ENCODE peak calls at places on chromosomes 13 and 19, in five cellular contexts. J, Q, Y, B and I are unnamed samples.
A peak's percentile ranks its signal among the peaks of the same experiment; 100 is the strongest.

GRCh38 chr19:48372904-48373303 is 8.7 kb downstream of the SYNGR4 start:
- DNase-seq in J (no peak), B (no peak), Y (no peak), Q (no peak), I (no peak)

GRCh38 chr13:85589021-85589420 is 210.2 kb downstream of the SLITRK6 start:
- DNase-seq in J (no peak), B (no peak), Q (no peak), Y (no peak), I (no peak)

GRCh38 chr19:38203197-38203596 is 20.8 kb downstream of the DPF1 start:
- DNase-seq in Q (no peak), J (no peak), Y (no peak), B (no peak), I (no peak)

GRCh38 chr19:48999481-49000325 is 6.0 kb downstream of the RUVBL2 start:
- DNase-seq in J (no peak), B (peak; percentile 72), Q (no peak), Y (peak; percentile 70), I (no peak)

GRCh38 chr13:65966991-65967451 is 1263.1 kb downstream of the PCDH9 start:
- DNase-seq in Q (no peak), B (peak; percentile 55), Y (peak; percentile 74), J (peak; percentile 36), I (peak; percentile 16)

GRCh38 chr13:50094615-50095293 is 79.5 kb downstream of the KCNRG start:
- DNase-seq in B (no peak), Q (no peak), Y (peak; percentile 10), J (no peak), I (no peak)

GRCh38 chr13:75796825-75797224 is 160.7 kb downstream of the LMO7 start:
- DNase-seq in Q (no peak), J (no peak), B (no peak), Y (no peak), I (no peak)

GRCh38 chr13:24149306-24150032 is 11.1 kb upstream of the SPATA13 start:
- DNase-seq in J (no peak), Y (peak; percentile 19), Q (no peak), B (no peak), I (no peak)

GRCh38 chr19:51688665-51689571 is 4.2 kb upstream of the SPACA6 start:
- DNase-seq in B (peak; percentile 88), Y (peak; percentile 96), J (peak; percentile 66), Q (peak; percentile 80), I (peak; percentile 61)

GRCh38 chr19:14470031-14470876 is 4.9 kb downstream of the PTGER1 start:
- DNase-seq in B (no peak), Y (no peak), Q (no peak), J (no peak), I (no peak)

GRCh38 chr19:1651061-1651547 is 1.3 kb downstream of the TCF3 start:
- DNase-seq in Y (peak; percentile 31), Q (no peak), B (no peak), J (no peak), I (no peak)

GRCh38 chr13:107753286-107753685 is 462.1 kb downstream of the LIG4 start:
- DNase-seq in J (no peak), B (no peak), Y (no peak), Q (no peak), I (no peak)

GRCh38 chr13:51590966-51591627 is 6.8 kb downstream of the WDFY2 start:
- DNase-seq in J (peak; percentile 92), Q (peak; percentile 94), Y (peak; percentile 93), B (peak; percentile 80), I (no peak)

GRCh38 chr19:29966594-29967249 is 24.7 kb downstream of the URI1 start:
- DNase-seq in Y (peak; percentile 56), B (no peak), J (no peak), Q (no peak), I (no peak)
- TF ChIP-seq CTCF in Y (peak; percentile 42), B (no peak), J (no peak), Q (peak; percentile 7), I (peak; percentile 38)

DNA sequence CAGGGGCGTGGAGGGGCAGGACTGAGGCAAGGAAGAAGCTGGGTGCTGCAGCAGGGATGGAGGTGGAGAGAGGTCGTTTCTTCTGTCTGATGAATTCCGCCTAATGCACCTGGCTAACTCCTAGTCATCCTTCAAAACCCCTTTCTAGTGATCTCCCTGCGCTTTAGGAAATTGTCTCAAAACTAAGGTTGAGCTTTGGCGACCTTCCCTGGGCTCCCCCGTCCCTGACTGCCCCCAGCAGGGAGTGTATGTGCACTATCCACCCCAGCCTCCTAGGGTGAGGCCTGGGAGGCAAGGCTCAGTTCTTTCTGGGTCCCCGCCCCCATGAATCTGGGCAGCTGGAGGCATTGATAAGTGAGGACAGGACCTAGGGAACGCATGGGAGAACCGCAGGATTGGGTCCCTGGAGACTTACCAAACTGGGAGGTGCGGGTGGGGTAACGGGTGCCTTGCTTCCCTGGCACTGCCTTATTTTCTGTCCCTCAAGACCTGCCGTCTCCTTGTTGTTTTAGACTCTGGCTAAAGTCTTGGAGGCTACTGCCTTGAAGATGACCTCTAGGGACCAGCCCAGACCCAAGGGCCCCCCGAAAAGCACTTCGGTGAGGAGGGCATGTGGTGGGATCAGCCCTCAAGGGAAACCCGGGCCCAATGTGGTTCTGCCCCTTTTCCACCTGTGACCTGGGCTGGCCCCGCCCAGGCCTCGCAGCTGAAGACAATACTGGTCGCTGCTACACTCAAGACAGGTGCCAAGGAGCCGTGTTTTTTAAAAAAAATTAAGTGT is 512 bp downstream of the TLE6 start:
- DNase-seq in Q (no peak), J (no peak), B (no peak), Y (no peak), I (no peak)
- H3K4me3 ChIP-seq in Q (peak overlapping the region; percentile 28), J (peak overlapping the region; percentile 55), B (peak overlapping the region; percentile 5), Y (peak overlapping the region; percentile 33), I (peak overlapping the region; percentile 42)

GRCh38 chr19:5609881-5610280 is 12.7 kb downstream of the SAFB2 start:
- DNase-seq in B (no peak), J (no peak), Q (no peak), Y (no peak), I (no peak)

GRCh38 chr19:5612891-5613290 is 9.7 kb downstream of the SAFB2 start:
- DNase-seq in J (no peak), B (no peak), Q (no peak), Y (no peak), I (no peak)

GRCh38 chr19:5617080-5617479 is 5.5 kb downstream of the SAFB2 start:
- DNase-seq in J (no peak), Q (no peak), B (no peak), Y (no peak), I (no peak)

GRCh38 chr19:5615756-5616327 is 6.7 kb downstream of the SAFB2 start:
- DNase-seq in Y (no peak), J (no peak), B (peak; percentile 32), Q (peak; percentile 36), I (no peak)

DNA sequence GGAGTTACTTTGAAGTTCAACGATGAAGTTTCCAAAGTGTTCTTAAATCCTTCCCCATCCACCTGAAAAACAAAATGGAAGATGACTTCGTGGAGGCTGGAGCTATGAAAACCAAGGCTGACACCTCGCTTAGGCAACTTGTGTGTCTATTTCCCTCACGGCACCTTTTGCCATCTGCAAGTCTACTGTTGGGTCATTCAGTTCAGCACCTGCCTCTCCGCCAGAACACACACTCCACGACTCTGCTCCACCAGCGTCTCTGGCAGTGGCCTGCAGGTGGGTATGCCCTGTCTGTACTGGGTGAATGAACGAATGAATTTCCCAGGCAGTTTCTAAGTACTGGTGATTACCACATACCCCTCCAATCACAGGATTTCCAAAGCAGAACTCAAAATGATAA is 9.1 kb downstream of the SAFB2 start:
- DNase-seq in J (no peak), Y (no peak), B (no peak), Q (no peak), I (no peak)
- TF ChIP-seq CTCF in J (no peak), Y (no peak), B (no peak), Q (no peak), I (no peak)

GRCh38 chr13:100922599-100922998 is 248.0 kb upstream of the TMTC4 start:
- DNase-seq in J (no peak), Y (no peak), Q (no peak), B (no peak), I (no peak)
- H3K4me3 ChIP-seq in J (no peak overlapping the region), Y (no peak overlapping the region), Q (no peak overlapping the region), B (no peak overlapping the region), I (no peak overlapping the region)

DNA sequence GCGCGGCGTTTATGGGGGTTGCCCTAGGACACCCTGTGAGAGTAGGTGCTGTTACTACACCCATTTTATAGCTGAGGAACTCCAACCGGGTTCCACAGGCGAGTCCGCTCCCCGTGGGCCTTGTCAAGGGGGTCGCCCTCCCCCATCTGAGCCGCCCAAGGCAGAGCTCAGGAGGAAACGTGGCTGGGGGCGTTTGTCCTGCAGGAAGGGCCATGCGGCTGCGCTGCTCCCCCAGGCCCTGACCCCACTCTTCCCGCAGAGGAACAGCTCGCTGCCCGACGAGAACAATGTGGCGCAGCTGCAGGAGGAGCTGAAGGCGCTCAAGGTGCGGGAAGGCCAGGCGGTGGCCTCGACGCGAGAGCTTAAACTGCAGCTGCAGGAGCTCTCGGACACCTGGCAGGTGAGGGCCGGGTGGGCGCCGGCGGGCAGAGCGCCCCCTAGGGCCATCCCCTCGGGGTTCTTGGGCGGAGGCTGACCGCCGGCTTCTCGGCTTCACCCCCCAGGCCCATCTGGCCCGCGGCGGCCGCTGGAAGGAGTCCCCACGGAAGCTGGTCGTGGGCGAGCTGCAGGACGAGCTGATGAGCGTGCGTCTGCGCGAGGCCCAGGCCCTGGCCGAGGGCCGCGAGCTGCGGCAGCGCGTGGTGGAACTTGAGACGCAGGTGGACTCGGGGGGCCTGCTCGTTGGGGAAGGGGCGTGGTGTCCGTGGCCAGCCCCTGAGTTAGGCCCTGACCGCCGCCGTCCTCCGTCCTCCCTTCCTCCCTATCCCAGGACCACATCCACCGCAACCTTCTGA is 12.4 kb downstream of the PRR36 start:
- DNase-seq in B (no peak), Q (no peak), Y (no peak), J (no peak), I (no peak)
- TF ChIP-seq CTCF in B (no peak), Q (no peak), Y (no peak), J (no peak), I (no peak)

DNA sequence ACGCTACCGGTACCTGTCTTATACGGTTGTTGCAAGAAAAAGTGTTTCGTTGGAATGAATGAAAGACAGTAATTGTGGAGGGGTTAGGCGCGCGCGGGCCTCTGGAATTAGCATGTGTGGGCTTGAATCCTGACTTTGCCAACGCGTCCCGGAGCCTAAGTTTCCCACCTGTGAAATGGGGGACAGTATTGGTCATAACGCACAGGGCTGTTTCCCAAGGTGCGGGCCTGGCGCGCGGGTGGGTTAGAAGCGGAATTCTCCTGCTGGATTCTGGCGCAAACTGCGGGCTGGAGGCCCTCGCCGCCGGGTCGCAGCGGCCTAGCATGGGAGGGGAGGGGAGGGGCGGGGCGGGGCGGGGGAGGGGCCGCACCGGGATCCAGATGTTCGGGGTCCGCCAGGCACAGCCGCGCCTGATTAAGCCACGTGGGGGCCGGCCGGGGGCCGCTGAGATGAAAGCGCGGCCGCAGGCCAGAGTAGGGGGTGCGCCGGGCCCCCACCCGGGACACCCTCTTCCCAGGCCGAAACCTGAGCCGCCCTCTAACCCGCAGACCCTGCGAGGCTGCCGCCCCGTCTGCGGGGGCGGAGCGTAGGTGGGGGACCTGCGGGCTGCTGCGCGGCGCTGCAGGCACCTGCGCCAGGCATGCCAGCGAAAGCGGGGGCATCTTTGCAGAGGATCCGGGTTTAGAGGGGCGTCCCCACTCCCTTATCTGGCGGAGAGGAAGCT is 1.2 kb upstream of the TMEM59L start:
- DNase-seq in J (no peak), Y (no peak), Q (no peak), B (no peak), I (no peak)
- H3K4me3 ChIP-seq in J (no peak overlapping the region), Y (no peak overlapping the region), Q (no peak overlapping the region), B (no peak overlapping the region), I (no peak overlapping the region)